ENCODE peak calls at places on chromosomes 4 and X, in six cellular contexts. U, Q, L, V, P and I are unnamed samples.

GRCh38 chrX:55056820-55057690 is 17.8 kb upstream of the PAGE2B start:
- DNase-seq in V (no peak), Q (peak; percentile 5), P (no peak), U (peak; percentile 68), L (no peak), I (peak; percentile 9)

GRCh38 chrX:33001107-33001506 is 210.2 kb downstream of the DMD start:
- DNase-seq in P (no peak), V (no peak), L (no peak), Q (no peak), U (no peak), I (no peak)

GRCh38 chr4:105127154-105127445 is 19.6 kb upstream of the TET2 start:
- DNase-seq in V (no peak), Q (no peak), U (no peak), L (no peak), P (no peak), I (no peak)

GRCh38 chr4:174457468-174457867 is 64.8 kb downstream of the HPGD start:
- DNase-seq in V (no peak), L (no peak), U (no peak), P (no peak), Q (no peak), I (peak; percentile 21)

GRCh38 chr4:6769984-6770420 is 12.5 kb upstream of the KIAA0232 start:
- DNase-seq in U (no peak), L (no peak), P (no peak), Q (no peak), V (no peak), I (peak; percentile 94)

GRCh38 chrX:77617206-77617605 is 168.8 kb downstream of the ATRX start:
- DNase-seq in U (no peak), V (no peak), Q (no peak), L (no peak), P (no peak), I (no peak)

GRCh38 chr4:931194-931959 is 739 bp downstream of the GAK start:
- DNase-seq in P (peak; percentile 75), V (peak; percentile 29), U (peak; percentile 41), Q (peak; percentile 74), L (no peak), I (peak; percentile 44)

GRCh38 chrX:71536285-71536684 is 3.4 kb downstream of the OGT start:
- DNase-seq in Q (no peak), L (no peak), U (no peak), P (no peak), V (no peak), I (no peak)

GRCh38 chrX:112849010-112849409 is 8.4 kb upstream of the AMOT start:
- DNase-seq in Q (peak; percentile 36), V (no peak), L (no peak), P (no peak), U (no peak), I (no peak)

GRCh38 chrX:48045410-48046311 is 25.8 kb downstream of the ZNF630 start:
- DNase-seq in U (peak; percentile 84), P (no peak), Q (peak; percentile 89), L (peak; percentile 59), V (no peak), I (no peak)

GRCh38 chr4:52588097-52588496 is 71.0 kb downstream of the USP46 start:
- DNase-seq in V (peak; percentile 33), P (no peak), U (peak; percentile 19), Q (peak; percentile 22), L (peak; percentile 37), I (peak; percentile 2)

GRCh38 chr4:182143822-182144620 is 99.2 kb upstream of the TENM3 start:
- DNase-seq in V (no peak), U (peak; percentile 92), L (no peak), P (no peak), Q (peak; percentile 81), I (peak; percentile 44)

GRCh38 chrX:119427024-119427794 is 28.1 kb downstream of the SLC25A43 start:
- DNase-seq in L (no peak), U (peak; percentile 67), Q (peak; percentile 53), V (no peak), P (no peak), I (no peak)

GRCh38 chr4:18689308-18689915 is 667.9 kb upstream of the LCORL start:
- DNase-seq in P (no peak), Q (peak; percentile 63), U (peak; percentile 40), L (no peak), V (peak; percentile 65), I (peak; percentile 59)

GRCh38 chr4:36399762-36400353 is 118.4 kb downstream of the DTHD1 start:
- DNase-seq in L (no peak), U (peak; percentile 6), Q (peak; percentile 2), V (peak; percentile 31), P (no peak), I (peak; percentile 40)

GRCh38 chrX:36898301-36898700 is 109.9 kb upstream of the FAM47C start:
- DNase-seq in L (no peak), U (no peak), Q (peak; percentile 7), P (no peak), V (no peak), I (peak; percentile 2)

GRCh38 chr4:73599182-73599581 is 21.1 kb downstream of the RASSF6 start:
- DNase-seq in Q (peak; percentile 82), P (peak; percentile 64), U (peak; percentile 75), L (no peak), V (peak; percentile 54), I (peak; percentile 97)

GRCh38 chr4:119707336-119707735 is 78.7 kb upstream of the PDE5A start:
- DNase-seq in U (no peak), V (no peak), Q (no peak), L (no peak), P (no peak), I (peak; percentile 88)

GRCh38 chr4:576991-577498 is 950 bp upstream of the TMEM271 start:
- DNase-seq in Q (no peak), L (no peak), P (no peak), U (no peak), V (no peak), I (no peak)

GRCh38 chr4:173513651-173514050 is 16.4 kb downstream of the HAND2 start:
- DNase-seq in P (no peak), Q (no peak), V (no peak), U (no peak), L (no peak), I (no peak)

GRCh38 chr4:135267148-135267878 is 1065.7 kb upstream of the PABPC4L start:
- DNase-seq in U (peak; percentile 62), P (no peak), L (no peak), V (no peak), Q (no peak), I (no peak)

GRCh38 chr4:169899295-169899694 is 126.9 kb downstream of the MFAP3L start:
- DNase-seq in V (no peak), P (no peak), U (peak; percentile 91), L (no peak), Q (no peak), I (no peak)

GRCh38 chr4:90064196-90064595 is 63.0 kb upstream of the CCSER1 start:
- DNase-seq in Q (no peak), U (no peak), V (no peak), P (no peak), L (no peak), I (no peak)

DNA sequence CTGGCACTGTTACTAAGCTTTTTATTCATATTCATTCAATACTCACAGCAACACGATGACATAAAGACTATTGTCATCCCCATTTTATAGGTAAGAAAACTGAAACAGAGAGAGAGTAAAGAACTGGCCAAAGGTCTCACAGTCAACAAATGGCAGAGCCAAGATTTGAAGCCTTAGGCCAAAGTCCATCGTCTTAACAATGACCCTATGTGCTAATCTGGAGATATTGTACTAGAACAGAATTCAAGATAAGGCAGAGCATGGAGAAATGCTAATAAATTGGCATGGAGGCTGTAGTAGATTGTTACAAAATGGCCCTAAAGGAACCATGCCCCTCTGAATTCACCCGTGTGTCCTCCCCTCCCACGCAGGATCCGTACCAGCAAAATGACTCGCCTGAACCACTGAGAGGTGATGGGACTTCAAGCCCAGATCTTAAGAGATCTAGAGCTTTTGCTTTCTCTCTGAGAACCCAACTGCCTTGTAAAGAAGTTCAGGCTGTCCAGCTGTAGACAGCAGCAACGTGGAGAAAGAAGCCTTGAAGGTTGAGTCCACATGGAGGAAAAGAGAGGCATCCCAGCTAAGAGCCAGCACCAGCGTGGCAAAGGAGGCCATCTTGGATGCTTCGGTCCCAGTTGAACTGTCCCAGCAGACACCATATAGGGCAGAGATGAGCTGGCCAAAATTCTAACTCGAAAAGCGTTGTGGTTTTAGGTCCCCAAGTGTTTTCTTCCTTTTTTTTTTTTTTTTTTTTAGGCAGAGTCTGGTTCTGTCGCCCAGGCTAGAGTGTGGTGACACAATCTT is 52.8 kb upstream of the RBM47 start:
- DNase-seq in V (no peak), U (no peak), Q (no peak), L (no peak), P (no peak), I (peak; percentile 82)
- H3K4me3 ChIP-seq in V (no peak overlapping the region), U (no peak overlapping the region), Q (no peak overlapping the region), L (no peak overlapping the region), P (no peak overlapping the region), I (no peak overlapping the region)

GRCh38 chr4:140515423-140515822 is 8.5 kb upstream of the ELMOD2 start:
- DNase-seq in P (no peak), V (no peak), Q (no peak), L (no peak), U (no peak), I (no peak)
- H3K4me3 ChIP-seq in P (no peak overlapping the region), V (no peak overlapping the region), Q (no peak overlapping the region), L (no peak overlapping the region), U (no peak overlapping the region), I (no peak overlapping the region)

GRCh38 chr4:25162566-25162965 is 2.3 kb upstream of the SEPSECS start:
- DNase-seq in Q (no peak), V (no peak), U (no peak), P (no peak), L (no peak), I (no peak)
- H3K4me3 ChIP-seq in Q (no peak overlapping the region), V (no peak overlapping the region), U (no peak overlapping the region), P (no peak overlapping the region), L (no peak overlapping the region), I (no peak overlapping the region)

DNA sequence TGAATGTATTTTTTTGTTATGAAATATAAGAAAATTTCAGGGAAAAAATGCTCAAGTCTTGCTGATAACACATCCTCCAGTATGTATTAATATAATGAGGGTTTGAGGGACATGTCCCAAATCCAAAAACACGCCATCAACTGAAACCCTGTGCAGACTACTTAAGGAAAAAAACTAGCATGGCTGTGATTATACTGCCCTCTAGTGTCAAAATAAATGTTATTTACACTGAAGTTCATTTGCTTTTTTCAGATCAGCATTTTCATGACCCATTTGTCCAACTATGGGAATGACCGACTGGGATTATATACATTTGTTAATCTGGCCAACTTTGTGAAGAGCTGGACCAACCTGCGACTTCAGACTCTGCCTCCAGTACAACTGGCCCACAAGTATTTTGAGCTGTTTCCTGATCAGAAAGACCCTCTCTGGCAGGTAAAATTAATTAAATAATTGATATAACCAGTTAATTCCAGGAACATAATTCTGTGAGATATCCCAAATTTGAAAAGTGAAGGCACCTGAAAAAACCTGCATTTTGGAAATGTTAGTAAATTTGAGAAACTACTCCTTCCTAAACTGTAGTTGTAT is 128.5 kb downstream of the PRSS12 start:
- DNase-seq in U (peak; percentile 60), V (no peak), L (no peak), P (no peak), Q (peak; percentile 78), I (peak; percentile 44)
- H3K4me3 ChIP-seq in U (no peak overlapping the region), V (no peak overlapping the region), L (no peak overlapping the region), P (no peak overlapping the region), Q (no peak overlapping the region), I (no peak overlapping the region)